ENCODE peak calls at places on chromosomes 5 and 9, in ten cellular contexts. T, L, V, X, Q, H, K, Y, B and C are unnamed samples.

GRCh38 chr5:126124706-126125345 is 298.4 kb upstream of the GRAMD2B start:
- DNase-seq in B (no peak), K (no peak), X (no peak), V (no peak), L (no peak), H (peak; percentile 73), T (peak; percentile 23), Q (no peak), Y (no peak), C (no peak)

GRCh38 chr5:167530548-167530947 is 760.9 kb upstream of the WWC1 start:
- DNase-seq in Y (no peak), T (no peak), K (no peak), B (no peak), Q (no peak), H (no peak), V (no peak), L (no peak), X (no peak), C (no peak)

GRCh38 chr9:19154135-19154612 is 26.9 kb upstream of the PLIN2 start:
- DNase-seq in L (no peak), Y (peak; percentile 31), H (peak; percentile 85), Q (peak; percentile 90), V (no peak), B (peak; percentile 76), X (peak; percentile 60), K (no peak), T (no peak), C (no peak)

GRCh38 chr9:100505564-100506159 is 32.7 kb downstream of the TMEFF1 start:
- DNase-seq in K (no peak), L (peak; percentile 56), T (no peak), B (no peak), X (peak; percentile 58), V (peak; percentile 90), Q (peak; percentile 62), H (peak; percentile 8), Y (peak; percentile 58), C (peak; percentile 84)

GRCh38 chr5:77960305-77960704 is 184.2 kb upstream of the TBCA start:
- DNase-seq in B (no peak), K (no peak), T (no peak), Y (no peak), X (no peak), H (no peak), V (no peak), Q (no peak), L (no peak), C (no peak)

GRCh38 chr9:93133641-93134017 is 422 bp downstream of the NINJ1 start:
- DNase-seq in V (peak; percentile 59), T (no peak), K (peak; percentile 89), X (peak; percentile 85), Y (peak; percentile 81), H (peak; percentile 82), L (peak; percentile 51), B (peak; percentile 95), Q (peak; percentile 94), C (peak; percentile 71)

GRCh38 chr9:135941288-135941995 is 19.7 kb downstream of the UBAC1 start:
- DNase-seq in L (no peak), Q (no peak), T (no peak), H (no peak), X (no peak), B (no peak), Y (peak; percentile 40), K (no peak), V (no peak), C (no peak)

GRCh38 chr9:76534031-76534430 is 75.0 kb downstream of the GCNT1 start:
- DNase-seq in K (no peak), Q (no peak), L (no peak), H (no peak), V (no peak), B (no peak), X (no peak), T (no peak), Y (no peak), C (no peak)

GRCh38 chr5:91562922-91563321 is 179.8 kb upstream of the ARRDC3 start:
- DNase-seq in L (no peak), V (no peak), H (no peak), B (no peak), X (no peak), Y (no peak), Q (no peak), K (no peak), T (no peak), C (no peak)

GRCh38 chr5:84239509-84239908 is 145.2 kb downstream of the EDIL3 start:
- DNase-seq in L (no peak), K (no peak), X (no peak), V (no peak), T (no peak), H (peak; percentile 26), Y (no peak), B (no peak), Q (no peak), C (no peak)

GRCh38 chr9:136714876-136715239 is 2.5 kb downstream of the DIPK1B start:
- DNase-seq in Y (no peak), T (no peak), Q (no peak), L (no peak), B (no peak), H (no peak), K (no peak), X (no peak), V (no peak), C (no peak)

GRCh38 chr5:2110934-2111462 is 228.3 kb upstream of the IRX4 start:
- DNase-seq in T (no peak), H (no peak), Y (no peak), K (no peak), L (no peak), B (no peak), X (no peak), V (no peak), Q (no peak), C (no peak)

GRCh38 chr9:6054280-6055099 is 39.1 kb upstream of the RANBP6 start:
- DNase-seq in K (no peak), T (peak; percentile 28), X (peak; percentile 68), H (peak; percentile 41), B (peak; percentile 74), V (peak; percentile 81), Y (peak; percentile 66), Q (peak; percentile 90), L (peak; percentile 65), C (peak; percentile 72)

GRCh38 chr9:106717686-106718085 is 145.3 kb upstream of the ZNF462 start:
- DNase-seq in L (no peak), X (no peak), Q (peak; percentile 33), V (no peak), Y (no peak), B (no peak), T (peak; percentile 53), K (no peak), H (peak; percentile 64), C (no peak)

GRCh38 chr5:149873896-149874295 is 70.7 kb downstream of the PDE6A start:
- DNase-seq in Q (no peak), T (no peak), Y (no peak), X (no peak), K (no peak), H (no peak), B (no peak), V (no peak), L (no peak), C (no peak)

GRCh38 chr9:35110327-35110758 is 5.3 kb downstream of the ATOSB start:
- DNase-seq in H (peak; percentile 58), L (no peak), T (no peak), B (no peak), V (no peak), Y (no peak), Q (no peak), X (peak; percentile 67), K (no peak), C (no peak)

GRCh38 chr9:91421987-91422765 is 1.5 kb downstream of the NFIL3 start:
- DNase-seq in Y (peak; percentile 53), K (no peak), V (no peak), X (no peak), T (no peak), B (no peak), L (no peak), Q (peak; percentile 19), H (no peak), C (no peak)

GRCh38 chr5:154309805-154310204 is 119.3 kb downstream of the GALNT10 start:
- DNase-seq in V (no peak), K (no peak), H (no peak), T (no peak), L (no peak), Y (no peak), Q (no peak), B (no peak), X (no peak), C (no peak)

GRCh38 chr9:131837316-131837715 is 97.4 kb upstream of the RAPGEF1 start:
- DNase-seq in V (peak; percentile 18), K (no peak), Y (peak; percentile 33), T (no peak), B (no peak), L (no peak), Q (peak; percentile 25), X (peak; percentile 49), H (no peak), C (peak; percentile 40)
- TF ChIP-seq CTCF in V (no peak), K (peak; percentile 52), Y (peak; percentile 28), T (peak; percentile 22), B (no peak), L (peak; percentile 14), Q (peak; percentile 27), X (peak; percentile 45), H (no peak), C (no peak)

DNA sequence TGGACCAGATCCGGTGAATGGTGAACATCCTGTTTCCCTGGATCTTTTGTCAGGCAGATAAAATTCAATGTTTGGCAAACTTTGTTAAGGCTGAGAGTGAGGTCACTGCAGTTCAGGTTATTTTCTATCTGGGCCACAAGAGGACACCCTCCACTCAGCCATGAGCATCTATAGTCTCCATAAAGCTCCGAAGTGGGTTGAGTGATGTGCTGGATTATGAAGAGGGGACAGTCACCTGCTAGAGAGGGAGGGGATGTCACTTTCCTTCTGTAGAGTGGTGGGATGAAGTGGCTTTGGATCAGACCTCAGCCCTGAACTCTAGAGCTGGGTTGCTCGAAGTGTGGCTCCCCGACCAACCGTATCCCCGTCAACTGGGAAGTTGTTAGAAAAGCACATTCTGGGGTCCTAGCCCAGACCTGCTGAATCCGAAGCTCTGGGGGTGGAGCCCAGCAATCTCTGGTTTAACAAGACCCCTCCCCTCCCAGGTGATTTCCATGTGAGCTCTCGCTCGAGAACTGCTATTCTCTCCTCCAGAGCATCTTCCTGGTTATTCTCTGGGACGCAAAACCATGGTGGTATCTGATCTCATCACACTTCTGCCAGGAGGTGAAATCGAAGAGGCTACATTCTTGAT is 31.8 kb upstream of the FGF1 start:
- DNase-seq in Y (peak; percentile 59), H (peak; percentile 52), B (no peak), Q (peak; percentile 69), V (peak; percentile 36), X (no peak), K (no peak), L (no peak), T (no peak), C (no peak)
- TF ChIP-seq CTCF in Y (peak; percentile 67), H (peak; percentile 75), B (peak; percentile 62), Q (peak; percentile 66), V (no peak), X (peak; percentile 85), K (peak; percentile 82), L (peak; percentile 66), T (peak; percentile 72), C (no peak)

GRCh38 chr5:179275381-179275878 is 69.8 kb downstream of the ADAMTS2 start:
- DNase-seq in L (no peak), T (no peak), V (no peak), K (peak; percentile 82), Y (no peak), B (no peak), H (peak; percentile 41), X (peak; percentile 23), Q (no peak), C (no peak)
- TF ChIP-seq CTCF in L (no peak), T (no peak), V (no peak), K (no peak), Y (no peak), B (no peak), H (no peak), X (no peak), Q (no peak), C (no peak)

GRCh38 chr9:2955616-2956015 is 111.7 kb upstream of the PUM3 start:
- DNase-seq in Y (no peak), H (no peak), L (no peak), B (no peak), X (no peak), T (no peak), V (no peak), Q (no peak), K (no peak), C (no peak)
- TF ChIP-seq CTCF in Y (no peak), H (no peak), L (no peak), B (no peak), X (no peak), T (no peak), V (no peak), Q (peak; percentile 20), K (peak; percentile 67), C (no peak)